ENCODE peak calls at places on chromosome 11, in eight cellular contexts. B, S, N, L, A, U, Z and T are unnamed samples.
A peak's percentile ranks its signal among the peaks of the same experiment; 100 is the strongest.

GRCh38 chr11:117300301-117300700 is 9.2 kb downstream of the BACE1-AS start:
- DNase-seq in N (peak; percentile 21), B (no peak), S (peak; percentile 68), Z (peak; percentile 71), L (peak; percentile 32), A (peak; percentile 55), U (peak; percentile 19), T (peak; percentile 69)

GRCh38 chr11:118102721-118103261 is 16.0 kb upstream of the SMIM35 start:
- DNase-seq in Z (no peak), U (no peak), B (no peak), L (no peak), A (no peak), S (no peak), N (no peak), T (peak; percentile 30)

GRCh38 chr11:5625281-5625680 is 480 bp downstream of the TRIM34 start:
- DNase-seq in B (no peak), N (no peak), A (no peak), U (no peak), S (no peak), L (no peak), Z (no peak), T (no peak)

GRCh38 chr11:62545437-62546243 is 966 bp downstream of the AHNAK start:
- DNase-seq in S (peak; percentile 96), B (peak; percentile 96), Z (peak; percentile 94), A (peak; percentile 94), U (no peak), N (peak; percentile 96), L (peak; percentile 95), T (peak; percentile 97)

GRCh38 chr11:47595029-47595428 is 818 bp upstream of the C1QTNF4 start:
- DNase-seq in L (no peak), A (no peak), B (no peak), N (no peak), S (no peak), U (no peak), Z (no peak), T (no peak)

GRCh38 chr11:2287102-2287501 is 14.6 kb downstream of the C11orf21 start:
- DNase-seq in Z (no peak), S (peak; percentile 60), U (no peak), L (no peak), B (no peak), N (no peak), A (no peak), T (peak; percentile 73)

GRCh38 chr11:112185883-112186282 is 10.6 kb downstream of the BCO2 start:
- DNase-seq in L (no peak), A (no peak), N (no peak), S (no peak), U (no peak), Z (no peak), B (no peak), T (no peak)

GRCh38 chr11:69718147-69718546 is 14.3 kb upstream of the FGF19 start:
- DNase-seq in N (no peak), L (no peak), Z (peak; percentile 71), U (peak; percentile 65), S (no peak), A (peak; percentile 79), B (peak; percentile 64), T (no peak)

GRCh38 chr11:1292644-1293618 is 16.5 kb downstream of the TOLLIP start:
- DNase-seq in B (no peak), S (peak; percentile 58), A (no peak), Z (no peak), U (no peak), N (no peak), L (peak; percentile 14), T (peak; percentile 53)

GRCh38 chr11:73671701-73672100 is 25.3 kb downstream of the PLEKHB1 start:
- DNase-seq in A (no peak), B (no peak), Z (no peak), L (no peak), U (no peak), S (no peak), N (no peak), T (no peak)